ENCODE peak calls at places on chromosomes 5 and 9, in seven cellular contexts. A is fibroblast of pulmonary artery, M is body of pancreas, U is transverse colon, F is Peyer's patch, X is HFF-Myc, P is left ventricle myocardium inferior. Z is an unnamed sample.

GRCh38 chr9:36893911-36894310 is 140.2 kb downstream of the PAX5 start:
- DNase-seq in A (no peak), M (no peak), U (no peak), F (no peak), X (no peak), P (no peak), Z (no peak)

GRCh38 chr9:16705121-16705604 is 165.3 kb downstream of the BNC2 start:
- DNase-seq in A (peak; percentile 99), M (peak; percentile 44), U (peak; percentile 66), F (peak; percentile 59), X (peak; percentile 98), P (peak; percentile 83), Z (peak; percentile 91)

GRCh38 chr5:142506046-142506445 is 179.8 kb downstream of the FGF1 start:
- DNase-seq in A (peak; percentile 39), M (no peak), U (no peak), F (no peak), X (no peak), P (no peak), Z (no peak)

GRCh38 chr9:4229252-4229651 is 70.6 kb downstream of the GLIS3 start:
- DNase-seq in A (no peak), M (no peak), U (no peak), F (no peak), X (no peak), P (no peak), Z (no peak)

GRCh38 chr5:160266752-160267345 is 37.5 kb downstream of the FABP6 start:
- DNase-seq in A (no peak), M (no peak), U (no peak), F (no peak), X (no peak), P (no peak), Z (no peak)

GRCh38 chr9:117412841-117413240 is 2.0 kb downstream of the ASTN2 start:
- DNase-seq in A (no peak), M (peak; percentile 9), U (no peak), F (no peak), X (no peak), P (no peak), Z (no peak)

GRCh38 chr5:78964889-78965288 is 20.2 kb downstream of the ARSB start:
- DNase-seq in A (peak; percentile 88), M (no peak), U (no peak), F (no peak), X (peak; percentile 41), P (no peak), Z (no peak)

GRCh38 chr5:107610795-107611194 is 59.9 kb downstream of the EFNA5 start:
- DNase-seq in A (no peak), M (no peak), U (no peak), F (no peak), X (no peak), P (no peak), Z (no peak)

GRCh38 chr9:72038408-72038807 is 22.0 kb downstream of the C9orf57 start:
- DNase-seq in A (peak; percentile 62), M (no peak), U (no peak), F (no peak), X (no peak), P (peak; percentile 44), Z (no peak)

GRCh38 chr9:3931058-3931457 is 368.8 kb downstream of the GLIS3 start:
- DNase-seq in A (no peak), M (no peak), U (no peak), F (no peak), X (no peak), P (no peak), Z (no peak)

GRCh38 chr5:125237026-125237425 is 490.6 kb upstream of the ZNF608 start:
- DNase-seq in A (no peak), M (no peak), U (no peak), F (no peak), X (no peak), P (no peak), Z (no peak)

GRCh38 chr5:53930457-53930856 is 370.0 kb downstream of the NDUFS4 start:
- DNase-seq in A (peak; percentile 76), M (no peak), U (no peak), F (no peak), X (no peak), P (no peak), Z (no peak)

GRCh38 chr5:152462021-152462721 is 57.1 kb upstream of the NMUR2 start:
- DNase-seq in A (no peak), M (no peak), U (no peak), F (no peak), X (no peak), P (no peak), Z (no peak)

GRCh38 chr9:94061864-94062263 is 22.4 kb upstream of the PTPDC1 start:
- DNase-seq in A (no peak), M (no peak), U (no peak), F (no peak), X (no peak), P (no peak), Z (no peak)

GRCh38 chr5:1883120-1883924 is 597 bp upstream of the IRX4 start:
- DNase-seq in A (no peak), M (no peak), U (no peak), F (no peak), X (no peak), P (peak; percentile 36), Z (no peak)

GRCh38 chr5:157877821-157878220 is 18.9 kb upstream of the CLINT1 start:
- DNase-seq in A (no peak), M (no peak), U (no peak), F (no peak), X (no peak), P (no peak), Z (no peak)

GRCh38 chr5:163385276-163385675 is 52.1 kb upstream of the CCNG1 start:
- DNase-seq in A (peak; percentile 97), M (no peak), U (no peak), F (no peak), X (no peak), P (peak; percentile 14), Z (no peak)

GRCh38 chr5:177496111-177497010 is 1.0 kb downstream of the PDLIM7 start:
- DNase-seq in A (peak; percentile 92), M (peak; percentile 57), U (peak; percentile 65), F (no peak), X (peak; percentile 76), P (peak; percentile 69), Z (peak; percentile 93)
- TF ChIP-seq CTCF in A (peak; percentile 39), M (no peak), U (peak; percentile 24), F (peak; percentile 14), X (peak; percentile 37), P (peak; percentile 26), Z (no peak)

GRCh38 chr5:475704-476101 is 32.7 kb downstream of the EXOC3 start:
- DNase-seq in A (no peak), M (no peak), U (no peak), F (no peak), X (no peak), P (no peak), Z (no peak)

GRCh38 chr5:476814-477175 is 33.8 kb downstream of the EXOC3 start:
- DNase-seq in A (no peak), M (no peak), U (no peak), F (no peak), X (no peak), P (no peak), Z (no peak)

GRCh38 chr5:473344-474192 is 30.6 kb downstream of the EXOC3 start:
- DNase-seq in A (peak; percentile 39), M (peak; percentile 36), U (peak; percentile 44), F (peak; percentile 71), X (no peak), P (peak; percentile 41), Z (no peak)

GRCh38 chr5:476102-476813 is 33.3 kb downstream of the EXOC3 start:
- DNase-seq in A (no peak), M (no peak), U (no peak), F (no peak), X (no peak), P (no peak), Z (no peak)

DNA sequence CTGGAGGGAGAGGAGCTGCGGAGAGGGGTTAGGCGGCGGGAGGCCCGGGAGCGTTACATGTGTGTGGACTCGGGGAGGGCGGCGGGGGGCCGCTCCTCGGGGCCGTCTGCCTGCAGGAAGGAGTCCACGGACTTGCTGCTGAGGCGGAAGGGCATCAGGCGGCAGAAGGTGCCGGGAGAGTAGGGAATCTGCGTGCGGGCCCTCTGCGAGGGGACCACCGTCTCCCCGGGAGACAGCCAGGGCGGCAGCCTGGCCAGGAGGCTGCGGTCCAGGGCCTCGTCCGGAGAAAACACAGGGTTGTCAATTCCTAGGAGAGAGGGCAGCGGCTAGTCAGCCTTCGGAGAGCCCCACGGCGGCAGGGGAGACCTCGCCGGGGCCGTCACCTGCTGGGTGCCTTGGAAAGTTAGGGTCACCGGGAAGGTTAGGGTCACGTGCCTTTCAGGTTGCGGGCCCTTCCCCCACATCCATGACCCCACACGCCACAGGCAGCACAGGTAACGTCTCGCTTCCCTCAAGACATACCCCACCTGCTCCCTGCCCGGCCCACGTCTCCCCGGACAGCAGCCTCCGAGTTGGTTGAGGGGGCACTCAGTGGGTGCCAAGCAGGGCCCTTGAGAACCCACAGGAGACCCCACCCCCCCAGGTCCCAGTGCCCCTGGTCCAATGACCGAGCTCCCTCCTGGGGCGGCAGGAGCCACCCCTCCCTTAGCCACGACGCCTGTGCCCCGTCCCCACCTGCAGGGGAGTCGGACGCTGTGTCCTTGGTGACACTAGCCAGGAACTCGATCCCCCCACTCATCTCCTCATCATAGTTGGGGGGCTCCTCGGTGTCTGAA is 32.1 kb downstream of the EXOC3 start:
- DNase-seq in A (peak; percentile 12), M (no peak), U (no peak), F (peak; percentile 56), X (no peak), P (peak; percentile 18), Z (no peak)
- H3K4me3 ChIP-seq in A (peak overlapping the region; percentile 43), M (no peak overlapping the region), U (no peak overlapping the region), F (no peak overlapping the region), X (peak overlapping the region; percentile 81), P (peak overlapping the region; percentile 99), Z (peak overlapping the region; percentile 61)

GRCh38 chr5:72308853-72309191 is 11.2 kb downstream of the MRPS27 start:
- DNase-seq in A (no peak), M (no peak), U (no peak), F (no peak), X (no peak), P (no peak), Z (no peak)
- TF ChIP-seq CTCF in A (no peak), M (no peak), U (no peak), F (no peak), X (no peak), P (no peak), Z (no peak)

GRCh38 chr5:16413461-16413860 is 52.1 kb downstream of the ZNF622 start:
- DNase-seq in A (no peak), M (no peak), U (no peak), F (no peak), X (no peak), P (no peak), Z (no peak)

GRCh38 chr5:16412556-16412955 is 53.0 kb downstream of the ZNF622 start:
- DNase-seq in A (no peak), M (no peak), U (no peak), F (no peak), X (no peak), P (no peak), Z (no peak)

GRCh38 chr5:16417392-16418074 is 48.1 kb downstream of the ZNF622 start:
- DNase-seq in A (no peak), M (peak; percentile 57), U (no peak), F (no peak), X (no peak), P (no peak), Z (no peak)

DNA sequence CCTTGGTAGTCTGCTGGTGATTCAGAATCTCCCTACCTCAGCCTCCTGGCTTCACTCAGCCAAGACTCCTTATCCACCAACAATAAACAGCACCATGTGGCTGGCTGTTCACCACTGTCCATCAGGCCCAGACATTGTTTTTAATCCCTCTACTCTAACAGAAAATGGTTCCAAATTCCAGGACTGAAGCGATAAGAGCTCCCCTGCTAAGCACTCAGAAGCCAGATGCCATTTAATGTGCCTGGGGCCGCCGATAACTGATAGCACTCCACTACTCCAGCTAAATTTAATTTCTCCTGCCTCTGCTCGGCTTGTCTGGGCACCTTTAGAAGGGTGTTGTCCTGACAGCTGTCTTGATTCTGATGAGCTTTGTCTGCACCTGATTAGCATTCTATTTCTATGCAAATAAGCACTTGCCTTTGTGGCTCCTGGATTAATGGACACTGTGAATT is 47.1 kb downstream of the ZNF622 start:
- DNase-seq in A (no peak), M (peak; percentile 69), U (no peak), F (no peak), X (no peak), P (peak; percentile 42), Z (no peak)
- H3K4me3 ChIP-seq in A (no peak overlapping the region), M (no peak overlapping the region), U (no peak overlapping the region), F (no peak overlapping the region), X (no peak overlapping the region), P (no peak overlapping the region), Z (no peak overlapping the region)